ENCODE peak calls at places on chromosomes 5 and 9, in five cellular contexts. S is NCI-H1436 treated with DMSO at 0.1 percent for 48 hours, N is posterior cingulate gyrus, M is neural progenitor cell, J is caudate nucleus. P is an unnamed sample.

GRCh38 chr5:13946111-13946510 is 1.6 kb upstream of the DNAH5 start:
- DNase-seq in S (no peak), N (peak; percentile 37), M (no peak), J (no peak), P (peak; percentile 59)

GRCh38 chr5:108822211-108822947 is 74.7 kb downstream of the FER start:
- DNase-seq in S (no peak), N (no peak), M (no peak), J (no peak), P (no peak)

GRCh38 chr5:167205881-167206280 is 1085.6 kb upstream of the WWC1 start:
- DNase-seq in S (no peak), N (no peak), M (no peak), J (no peak), P (no peak)

GRCh38 chr5:98454904-98455303 is 318.6 kb upstream of the RGMB start:
- DNase-seq in S (no peak), N (no peak), M (no peak), J (no peak), P (no peak)

GRCh38 chr5:88724201-88724600 is 158.8 kb downstream of the MEF2C start:
- DNase-seq in S (no peak), N (no peak), M (no peak), J (no peak), P (no peak)

GRCh38 chr5:161498531-161498930 is 48.0 kb downstream of the GABRB2 start:
- DNase-seq in S (no peak), N (no peak), M (no peak), J (no peak), P (no peak)

GRCh38 chr9:36436909-36437308 is 36.8 kb upstream of the RNF38 start:
- DNase-seq in S (no peak), N (peak; percentile 15), M (no peak), J (peak; percentile 2), P (no peak)

GRCh38 chr5:116559673-116560164 is 14.9 kb downstream of the SEMA6A start:
- DNase-seq in S (no peak), N (no peak), M (no peak), J (no peak), P (no peak)

GRCh38 chr9:92406506-92406905 is 2.1 kb upstream of the OGN start:
- DNase-seq in S (no peak), N (peak; percentile 14), M (no peak), J (no peak), P (no peak)

P was measured in occipital lobe.